ENCODE peak calls at places on chromosomes 4 and X, in seven cellular contexts. H is endothelial cell of umbilical vein, N is suprapubic skin, J is sigmoid colon, D is transverse colon, G is body of pancreas, K is A549. P is an unnamed sample.

GRCh38 chr4:6379787-6380745 is 92.3 kb downstream of the PPP2R2C start:
- DNase-seq in H (no peak), N (no peak), J (no peak), D (no peak), G (no peak), K (no peak), P (no peak)

GRCh38 chr4:59689149-59689548 is 1511.0 kb upstream of the ADGRL3 start:
- DNase-seq in H (no peak), N (no peak), J (no peak), D (no peak), G (no peak), K (no peak), P (no peak)

GRCh38 chr4:145333786-145334185 is 147.9 kb upstream of the SMAD1 start:
- DNase-seq in H (no peak), N (no peak), J (no peak), D (no peak), G (peak), K (no peak), P (no peak)

GRCh38 chr4:11223261-11223660 is 205.4 kb downstream of the HS3ST1 start:
- DNase-seq in H (no peak), N (no peak), J (no peak), D (no peak), G (no peak), K (no peak), P (no peak)

GRCh38 chr4:5808081-5808741 is 84.7 kb downstream of the CRMP1 start:
- DNase-seq in H (peak), N (no peak), J (peak), D (no peak), G (no peak), K (no peak), P (no peak)

GRCh38 chr4:88791274-88791673 is 93.6 kb upstream of the NAP1L5 start:
- DNase-seq in H (peak), N (no peak), J (no peak), D (no peak), G (no peak), K (peak), P (no peak)

GRCh38 chr4:175380841-175381240 is 431.2 kb downstream of the GPM6A start:
- DNase-seq in H (no peak), N (no peak), J (no peak), D (no peak), G (no peak), K (no peak), P (no peak)

GRCh38 chr4:77586953-77587383 is 18.7 kb upstream of the CXCL13 start:
- DNase-seq in H (no peak), N (no peak), J (no peak), D (peak), G (no peak), K (peak), P (no peak)

GRCh38 chr4:71074452-71075299 is 81.2 kb downstream of the DCK start:
- DNase-seq in H (no peak), N (no peak), J (no peak), D (peak), G (peak), K (no peak), P (no peak)

GRCh38 chrX:27918799-27919198 is 62.5 kb downstream of the DCAF8L1 start:
- DNase-seq in H (peak), N (no peak), J (no peak), D (peak), G (peak), K (peak), P (no peak)

GRCh38 chrX:11380187-11380586 is 87.0 kb downstream of the AMELX start:
- DNase-seq in H (peak), N (no peak), J (no peak), D (no peak), G (no peak), K (no peak), P (no peak)

GRCh38 chr4:159075531-159075932 is 27.3 kb upstream of the RAPGEF2 start:
- DNase-seq in H (no peak), N (no peak), J (no peak), D (no peak), G (no peak), K (no peak), P (no peak)

GRCh38 chr4:168716411-168717129 is 219.7 kb downstream of the PALLD start:
- DNase-seq in H (peak), N (no peak), J (no peak), D (no peak), G (no peak), K (no peak), P (no peak)

GRCh38 chr4:29722253-29722652 is 997.9 kb upstream of the PCDH7 start:
- DNase-seq in H (no peak), N (no peak), J (no peak), D (no peak), G (no peak), K (no peak), P (no peak)

GRCh38 chr4:29726938-29727337 is 993.2 kb upstream of the PCDH7 start:
- DNase-seq in H (no peak), N (no peak), J (no peak), D (no peak), G (no peak), K (no peak), P (no peak)
- TF ChIP-seq CTCF in H (no peak), N (no peak), J (no peak), D (no peak), G (no peak), K (no peak), P (no peak)

GRCh38 chr4:184812651-184813181 is 13.1 kb downstream of the ACSL1 start:
- DNase-seq in H (no peak), N (no peak), J (no peak), D (no peak), G (no peak), K (peak), P (peak)

GRCh38 chr4:184816962-184817361 is 8.8 kb downstream of the ACSL1 start:
- DNase-seq in H (no peak), N (no peak), J (no peak), D (no peak), G (no peak), K (no peak), P (no peak)

GRCh38 chr4:184817494-184818215 is 8.1 kb downstream of the ACSL1 start:
- DNase-seq in H (no peak), N (no peak), J (no peak), D (no peak), G (no peak), K (no peak), P (no peak)

GRCh38 chr4:184814686-184815045 is 11.1 kb downstream of the ACSL1 start:
- DNase-seq in H (no peak), N (no peak), J (no peak), D (no peak), G (no peak), K (no peak), P (no peak)

GRCh38 chr4:184815046-184815877 is 10.5 kb downstream of the ACSL1 start:
- DNase-seq in H (peak), N (peak), J (peak), D (peak), G (peak), K (no peak), P (peak)
- H3K4me3 ChIP-seq in H (no peak), N (peak), J (no peak), D (no peak), G (no peak), K (no peak), P (no peak)

DNA sequence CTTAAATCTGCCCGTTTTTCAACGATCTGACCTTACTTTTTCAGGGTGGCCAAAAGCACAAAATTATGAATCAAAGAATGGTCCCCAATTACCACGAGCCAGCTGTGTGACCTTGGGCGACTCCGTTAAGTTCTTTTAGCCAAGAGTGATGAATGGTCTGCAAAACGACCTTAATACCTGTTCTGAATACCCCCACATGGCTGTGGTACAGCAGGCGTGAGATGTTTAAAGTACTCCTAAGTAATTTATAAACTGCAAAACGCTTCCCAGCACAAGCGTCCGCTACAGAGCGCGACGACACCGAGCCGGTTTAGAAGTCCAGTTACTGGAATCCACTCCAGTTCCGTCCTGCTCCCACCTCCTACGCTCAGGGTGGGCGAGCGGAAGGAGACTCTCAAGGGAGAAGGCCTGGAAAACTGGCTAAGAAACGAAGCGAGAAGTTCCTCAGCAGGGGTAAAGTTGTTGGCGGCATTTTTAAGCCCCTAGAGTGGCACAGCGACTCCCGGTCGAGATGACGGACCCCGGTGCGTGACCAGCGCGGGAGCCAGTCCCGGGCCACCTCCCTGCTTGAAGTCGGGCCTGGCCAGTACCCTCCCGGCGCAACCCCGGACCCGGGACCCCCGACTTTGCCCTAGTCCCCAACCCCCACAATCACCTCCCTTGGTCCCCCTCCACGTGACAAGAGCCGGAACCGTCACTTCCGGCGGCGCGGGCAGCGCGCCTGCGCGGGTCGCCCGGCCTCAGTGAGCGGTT is 696 bp upstream of the BMP2K start:
- DNase-seq in H (peak), N (peak), J (peak), D (peak), G (peak), K (peak), P (peak)
- TF ChIP-seq POLR2A in H (peak), N (peak), J (peak), D (peak), G (peak), K (peak), P (no peak)

GRCh38 chr4:61543976-61544375 is 343.9 kb downstream of the ADGRL3 start:
- DNase-seq in H (no peak), N (no peak), J (no peak), D (no peak), G (no peak), K (no peak), P (no peak)

GRCh38 chr4:61545902-61546498 is 345.9 kb downstream of the ADGRL3 start:
- DNase-seq in H (no peak), N (no peak), J (no peak), D (no peak), G (no peak), K (no peak), P (no peak)

GRCh38 chr4:61540944-61541343 is 340.8 kb downstream of the ADGRL3 start:
- DNase-seq in H (no peak), N (no peak), J (no peak), D (peak), G (peak), K (peak), P (no peak)

GRCh38 chr4:61541474-61541873 is 341.3 kb downstream of the ADGRL3 start:
- DNase-seq in H (no peak), N (no peak), J (no peak), D (no peak), G (no peak), K (no peak), P (no peak)
- TF ChIP-seq CTCF in H (no peak), N (no peak), J (no peak), D (no peak), G (no peak), K (no peak), P (no peak)